ENCODE peak calls at places on chromosomes 16 and 17, in four cellular contexts. One of them, this sample, is unnamed.

GRCh38 chr16:55340445-55340844 is 16.4 kb downstream of the IRX6 start:
- DNase-seq in DND-41: no peak
- DNase-seq in Caco-2: no peak
- DNase-seq in heart right ventricle: no peak
- DNase-seq in this sample: no peak

GRCh38 chr17:79201119-79201518 is 126.5 kb downstream of the ENGASE start:
- DNase-seq in heart right ventricle: no peak
- DNase-seq in Caco-2: no peak
- DNase-seq in DND-41: no peak
- DNase-seq in this sample: no peak

GRCh38 chr17:58233547-58233946 is 4.8 kb upstream of the LPO start:
- DNase-seq in DND-41: no peak
- DNase-seq in heart right ventricle: no peak
- DNase-seq in Caco-2: no peak
- DNase-seq in this sample: no peak

GRCh38 chr16:67270931-67271338 is 8.4 kb upstream of the PLEKHG4 start:
- DNase-seq in heart right ventricle: no peak
- DNase-seq in Caco-2: no peak
- DNase-seq in DND-41: no peak
- DNase-seq in this sample: no peak

GRCh38 chr17:7835818-7836595 is 2.0 kb downstream of the KDM6B start:
- DNase-seq in heart right ventricle: peak; percentile 88
- DNase-seq in Caco-2: no peak
- DNase-seq in DND-41: peak; percentile 50
- DNase-seq in this sample: no peak

GRCh38 chr17:27473748-27474609 is 17.7 kb downstream of the KSR1 start:
- DNase-seq in heart right ventricle: peak; percentile 76
- DNase-seq in Caco-2: no peak
- DNase-seq in DND-41: peak; percentile 53
- DNase-seq in this sample: no peak

GRCh38 chr17:28298449-28298848 is 20.6 kb upstream of the TMEM97 start:
- DNase-seq in DND-41: no peak
- DNase-seq in heart right ventricle: no peak
- DNase-seq in Caco-2: no peak
- DNase-seq in this sample: no peak

GRCh38 chr17:1275962-1276736 is 3.3 kb upstream of the TRARG1 start:
- DNase-seq in Caco-2: peak; percentile 70
- DNase-seq in DND-41: peak; percentile 72
- DNase-seq in heart right ventricle: peak; percentile 63
- DNase-seq in this sample: peak; percentile 75

GRCh38 chr17:7217113-7217987 is 2.3 kb downstream of the DLG4 start:
- DNase-seq in heart right ventricle: peak; percentile 79
- DNase-seq in DND-41: peak; percentile 47
- DNase-seq in Caco-2: no peak
- DNase-seq in this sample: peak; percentile 21

GRCh38 chr16:64858076-64858475 is 263.8 kb downstream of the CDH11 start:
- DNase-seq in heart right ventricle: no peak
- DNase-seq in DND-41: no peak
- DNase-seq in Caco-2: no peak
- DNase-seq in this sample: no peak

GRCh38 chr17:45429338-45430005 is 3.2 kb downstream of the ARHGAP27 start:
- DNase-seq in Caco-2: no peak
- DNase-seq in DND-41: no peak
- DNase-seq in heart right ventricle: no peak
- DNase-seq in this sample: no peak

GRCh38 chr16:85699628-85700027 is 10.9 kb upstream of the GINS2 start:
- DNase-seq in heart right ventricle: no peak
- DNase-seq in DND-41: no peak
- DNase-seq in Caco-2: no peak
- DNase-seq in this sample: no peak

GRCh38 chr17:28396635-28397239 is 9.3 kb downstream of the SLC46A1 start:
- DNase-seq in DND-41: no peak
- DNase-seq in heart right ventricle: no peak
- DNase-seq in Caco-2: no peak
- DNase-seq in this sample: no peak

GRCh38 chr17:62905233-62905632 is 60.8 kb upstream of the TANC2 start:
- DNase-seq in heart right ventricle: no peak
- DNase-seq in Caco-2: no peak
- DNase-seq in DND-41: no peak
- DNase-seq in this sample: no peak

GRCh38 chr17:50884354-50885311 is 18.5 kb upstream of the TOB1 start:
- DNase-seq in heart right ventricle: no peak
- DNase-seq in DND-41: no peak
- DNase-seq in Caco-2: peak; percentile 99
- DNase-seq in this sample: no peak

GRCh38 chr16:85755929-85756768 is 5.3 kb upstream of the C16orf74 start:
- DNase-seq in heart right ventricle: no peak
- DNase-seq in Caco-2: no peak
- DNase-seq in DND-41: no peak
- DNase-seq in this sample: no peak

GRCh38 chr16:57622361-57623250 is 5.8 kb upstream of the ADGRG1 start:
- DNase-seq in heart right ventricle: no peak
- DNase-seq in Caco-2: no peak
- DNase-seq in DND-41: no peak
- DNase-seq in this sample: no peak

GRCh38 chr17:36851230-36851629 is 86.0 kb upstream of the LHX1 start:
- DNase-seq in Caco-2: no peak
- DNase-seq in DND-41: no peak
- DNase-seq in heart right ventricle: no peak
- DNase-seq in this sample: no peak

GRCh38 chr17:57810740-57811632 is 38.9 kb downstream of the MRPS23 start:
- DNase-seq in Caco-2: no peak
- DNase-seq in DND-41: no peak
- DNase-seq in heart right ventricle: peak; percentile 70
- DNase-seq in this sample: no peak

GRCh38 chr16:10868562-10869469 is 8.2 kb upstream of the CIITA start:
- DNase-seq in DND-41: no peak
- DNase-seq in heart right ventricle: peak; percentile 78
- DNase-seq in Caco-2: no peak
- DNase-seq in this sample: no peak

GRCh38 chr16:57920215-57920890 is 50.6 kb downstream of the CNGB1 start:
- DNase-seq in DND-41: no peak
- DNase-seq in heart right ventricle: no peak
- DNase-seq in Caco-2: no peak
- DNase-seq in this sample: no peak

GRCh38 chr16:89264800-89265550 is 47.5 kb downstream of the ZNF778 start:
- DNase-seq in heart right ventricle: no peak
- DNase-seq in DND-41: no peak
- DNase-seq in Caco-2: no peak
- DNase-seq in this sample: no peak

GRCh38 chr17:653724-654123 is 60.9 kb downstream of the VPS53 start:
- DNase-seq in DND-41: no peak
- DNase-seq in heart right ventricle: no peak
- DNase-seq in Caco-2: no peak
- DNase-seq in this sample: no peak

GRCh38 chr16:73018796-73019455 is 29.0 kb downstream of the ZFHX3 start:
- DNase-seq in DND-41: no peak
- DNase-seq in Caco-2: no peak
- DNase-seq in heart right ventricle: no peak
- DNase-seq in this sample: no peak

GRCh38 chr16:10528635-10529034 is 51.8 kb downstream of the EMP2 start:
- DNase-seq in DND-41: no peak
- DNase-seq in heart right ventricle: no peak
- DNase-seq in Caco-2: no peak
- DNase-seq in this sample: no peak

GRCh38 chr16:56312556-56312955 is 112.8 kb downstream of the AMFR start:
- DNase-seq in Caco-2: no peak
- DNase-seq in DND-41: no peak
- DNase-seq in heart right ventricle: no peak
- DNase-seq in this sample: no peak

GRCh38 chr17:15321556-15322250 is 19.7 kb downstream of the TEKT3 start:
- DNase-seq in Caco-2: no peak
- DNase-seq in heart right ventricle: no peak
- DNase-seq in DND-41: no peak
- DNase-seq in this sample: no peak

GRCh38 chr17:81535007-81535328 is 6.8 kb downstream of the FSCN2 start:
- DNase-seq in heart right ventricle: no peak
- DNase-seq in DND-41: no peak
- DNase-seq in Caco-2: no peak
- DNase-seq in this sample: no peak
- H3K4me1 ChIP-seq in heart right ventricle: peaks cover 3% of the 10 kb centered on the region
- H3K4me1 ChIP-seq in DND-41: no peaks in the 10 kb centered on the region
- H3K4me1 ChIP-seq in Caco-2: peaks cover 16% of the 10 kb centered on the region
- H3K4me1 ChIP-seq in this sample: no peaks in the 10 kb centered on the region

DNA sequence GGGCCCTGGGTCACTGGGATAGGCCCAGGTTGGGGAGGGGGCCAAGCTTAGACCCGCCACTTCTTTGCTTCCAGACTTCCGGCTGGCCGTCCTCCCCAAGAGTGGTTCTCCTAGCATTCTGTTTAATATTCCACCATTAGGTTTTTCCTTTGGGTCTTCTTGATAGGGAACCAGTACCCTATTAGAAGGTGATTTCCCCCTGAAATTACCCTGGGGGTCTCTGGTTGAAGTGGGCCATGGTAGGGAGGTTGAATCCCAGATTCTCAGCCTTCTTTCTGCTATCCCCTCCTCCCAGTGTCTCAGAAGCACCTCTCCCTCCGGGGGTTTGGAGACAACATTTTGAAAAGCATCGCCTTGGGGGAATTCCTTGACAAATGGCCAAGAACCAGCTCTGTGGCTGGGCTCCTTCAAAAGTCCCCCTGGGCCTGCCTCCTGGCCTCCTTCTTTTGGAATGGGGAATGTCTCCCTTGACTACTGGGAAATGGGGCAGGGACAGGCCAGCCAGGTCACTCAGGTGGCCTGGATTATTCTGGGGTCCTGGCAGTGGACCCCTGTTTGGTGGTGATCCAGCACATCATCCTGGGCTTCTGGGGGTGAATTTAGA is 5.7 kb downstream of the LASP1 start:
- DNase-seq in DND-41: no peak
- DNase-seq in Caco-2: no peak
- DNase-seq in heart right ventricle: no peak
- DNase-seq in this sample: no peak
- H3K4me1 ChIP-seq in DND-41: peaks cover 63% of the 10 kb centered on the region
- H3K4me1 ChIP-seq in Caco-2: peaks cover 82% of the 10 kb centered on the region
- H3K4me1 ChIP-seq in heart right ventricle: peaks cover 68% of the 10 kb centered on the region
- H3K4me1 ChIP-seq in this sample: peaks cover 72% of the 10 kb centered on the region

GRCh38 chr17:75698659-75699058 is 22.6 kb upstream of the ITGB4 start:
- DNase-seq in DND-41: no peak
- DNase-seq in heart right ventricle: no peak
- DNase-seq in Caco-2: no peak
- DNase-seq in this sample: no peak

GRCh38 chr17:75703591-75703990 is 17.7 kb upstream of the ITGB4 start:
- DNase-seq in heart right ventricle: no peak
- DNase-seq in DND-41: no peak
- DNase-seq in Caco-2: no peak
- DNase-seq in this sample: no peak

GRCh38 chr17:75703191-75703590 is 18.1 kb upstream of the ITGB4 start:
- DNase-seq in DND-41: no peak
- DNase-seq in heart right ventricle: no peak
- DNase-seq in Caco-2: no peak
- DNase-seq in this sample: no peak

GRCh38 chr17:75697651-75698291 is 23.5 kb upstream of the ITGB4 start:
- DNase-seq in DND-41: no peak
- DNase-seq in Caco-2: no peak
- DNase-seq in heart right ventricle: no peak
- DNase-seq in this sample: no peak

GRCh38 chr17:75701288-75701687 is 20.0 kb upstream of the ITGB4 start:
- DNase-seq in heart right ventricle: no peak
- DNase-seq in Caco-2: no peak
- DNase-seq in DND-41: no peak
- DNase-seq in this sample: no peak
- H3K4me1 ChIP-seq in heart right ventricle: peaks cover 38% of the 10 kb centered on the region
- H3K4me1 ChIP-seq in Caco-2: peaks cover 35% of the 10 kb centered on the region
- H3K4me1 ChIP-seq in DND-41: no peaks in the 10 kb centered on the region
- H3K4me1 ChIP-seq in this sample: no peaks in the 10 kb centered on the region

DNA sequence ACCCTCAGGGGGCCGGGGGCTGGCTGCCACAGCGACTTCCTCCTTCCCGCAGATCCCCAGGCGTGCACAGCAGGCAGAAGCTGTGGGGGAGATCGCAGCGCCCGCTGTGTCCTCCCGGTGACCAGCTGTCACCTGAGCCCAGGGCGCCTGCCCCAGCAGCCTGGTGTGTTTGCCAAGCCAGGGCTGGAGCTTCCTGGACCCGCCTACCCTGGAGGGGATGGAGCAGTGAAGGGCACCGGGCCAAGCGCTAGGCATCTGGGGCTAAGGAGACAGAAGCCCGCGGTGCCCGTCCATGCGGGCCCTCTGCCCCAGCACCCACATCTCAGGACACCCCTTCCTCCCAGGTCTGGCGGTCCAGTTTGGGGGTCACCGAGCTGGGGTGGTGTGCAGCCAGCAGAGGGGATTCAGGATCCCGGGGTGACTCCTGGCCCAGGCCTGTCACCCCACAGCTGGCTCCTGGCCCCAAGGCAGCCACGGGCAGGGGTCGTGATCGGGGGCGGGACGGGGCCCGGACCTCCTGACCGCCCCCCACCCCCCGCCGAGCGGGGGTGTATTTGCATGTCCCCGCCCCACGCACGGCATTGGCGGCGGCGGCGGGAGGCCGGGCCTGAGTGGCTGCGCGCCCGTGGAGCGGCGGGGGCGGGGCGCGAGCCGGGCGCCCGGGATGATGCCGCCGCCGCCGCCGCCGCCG is at the start of gene RAB26:
- DNase-seq in heart right ventricle: peak; percentile 84
- DNase-seq in Caco-2: no peak
- DNase-seq in DND-41: peak; percentile 58
- DNase-seq in this sample: peak; percentile 56
- H3K4me1 ChIP-seq in heart right ventricle: peaks cover 47% of the 10 kb centered on the region
- H3K4me1 ChIP-seq in Caco-2: peaks cover 29% of the 10 kb centered on the region
- H3K4me1 ChIP-seq in DND-41: peaks cover 29% of the 10 kb centered on the region
- H3K4me1 ChIP-seq in this sample: peaks cover 31% of the 10 kb centered on the region

DNA sequence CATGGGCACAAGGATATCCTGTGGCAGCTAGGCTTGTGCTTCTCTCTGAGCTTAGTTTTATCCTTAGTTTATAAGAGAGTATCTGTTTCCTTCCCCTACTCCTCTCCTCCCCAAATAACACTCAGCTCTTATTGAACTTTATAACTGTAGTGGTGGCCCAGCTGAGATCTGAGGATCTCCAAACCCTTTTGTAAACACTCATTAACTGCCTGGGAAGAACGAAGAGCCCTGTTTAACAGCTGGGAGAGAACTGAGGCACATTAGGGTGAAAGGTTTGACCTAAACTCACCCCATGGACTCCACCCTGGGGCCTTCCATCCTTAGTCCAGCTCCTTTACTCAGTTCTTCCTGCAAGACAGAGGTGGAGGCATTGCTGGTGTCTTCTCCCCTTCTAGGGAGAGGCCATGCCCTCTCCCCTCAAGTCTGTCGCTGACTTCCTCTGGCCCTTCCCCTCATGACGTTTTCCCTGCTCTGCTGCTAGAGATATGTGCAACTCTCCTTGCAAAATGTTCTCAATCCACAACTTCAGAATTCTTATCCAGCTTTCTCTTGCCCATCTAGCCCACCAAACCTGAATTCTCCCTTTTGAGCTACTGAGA is 1.2 kb upstream of the RARA start:
- DNase-seq in DND-41: no peak
- DNase-seq in Caco-2: no peak
- DNase-seq in heart right ventricle: no peak
- DNase-seq in this sample: no peak
- H3K4me1 ChIP-seq in DND-41: peaks cover 19% of the 10 kb centered on the region
- H3K4me1 ChIP-seq in Caco-2: peaks cover 35% of the 10 kb centered on the region
- H3K4me1 ChIP-seq in heart right ventricle: peaks cover 77% of the 10 kb centered on the region
- H3K4me1 ChIP-seq in this sample: peaks cover 55% of the 10 kb centered on the region

GRCh38 chr17:4368341-4368740 is 1.9 kb upstream of the UBE2G1 start:
- DNase-seq in Caco-2: no peak
- DNase-seq in DND-41: no peak
- DNase-seq in heart right ventricle: no peak
- DNase-seq in this sample: no peak
- H3K4me1 ChIP-seq in Caco-2: no peaks in the 10 kb centered on the region
- H3K4me1 ChIP-seq in DND-41: peaks cover 20% of the 10 kb centered on the region
- H3K4me1 ChIP-seq in heart right ventricle: peaks cover 9% of the 10 kb centered on the region
- H3K4me1 ChIP-seq in this sample: peaks cover 6% of the 10 kb centered on the region

GRCh38 chr16:75079346-75079926 is 37.1 kb downstream of the LDHD start:
- DNase-seq in DND-41: no peak
- DNase-seq in heart right ventricle: no peak
- DNase-seq in Caco-2: no peak
- DNase-seq in this sample: no peak
- H3K4me1 ChIP-seq in DND-41: peaks cover 99% of the 10 kb centered on the region
- H3K4me1 ChIP-seq in heart right ventricle: peaks cover 31% of the 10 kb centered on the region
- H3K4me1 ChIP-seq in Caco-2: no peaks in the 10 kb centered on the region
- H3K4me1 ChIP-seq in this sample: peaks cover 16% of the 10 kb centered on the region

This sample was measured in naive thymus-derived CD4-positive, alpha-beta T cell.